ENCODE peak calls at places on chromosomes 7 and 10, in seven cellular contexts. B is neuronal stem cell; L is iris pigment epithelial cell; W is stimulated activated CD8-positive, alpha-beta memory T cell treated with anti-CD3 and anti-CD28 coated beads, Interleukin-12 subunit alpha, Interleukin-12 subunit beta, amount 100 ng/mL, for 4 hours; E is KG1; O is activated T-cell treated with anti-CD3 and anti-CD28 coated beads, Interleukin-2, amount 50 U/mL, for 72 hours; Y is endothelial cell of umbilical vein. Q is an unnamed sample.

GRCh38 chr7:133784421-133785045 is 342.6 kb upstream of the LRGUK start:
- DNase-seq in B (no peak), L (no peak), W (no peak), E (no peak), O (no peak), Y (no peak), Q (no peak)

GRCh38 chr7:95199779-95200558 is 124.4 kb downstream of the PON1 start:
- DNase-seq in B (peak), L (peak), W (no peak), E (peak), O (no peak), Y (peak), Q (no peak)

GRCh38 chr10:28566458-28566857 is 33.5 kb downstream of the WAC start:
- DNase-seq in B (no peak), L (no peak), W (no peak), E (no peak), O (no peak), Y (peak), Q (no peak)

GRCh38 chr7:69693042-69693441 is 94.8 kb downstream of the AUTS2 start:
- DNase-seq in B (no peak), L (no peak), W (no peak), E (no peak), O (no peak), Y (no peak), Q (no peak)

GRCh38 chr10:4802711-4803487 is 23.1 kb upstream of the AKR1E2 start:
- DNase-seq in B (no peak), L (no peak), W (no peak), E (no peak), O (no peak), Y (no peak), Q (no peak)

GRCh38 chr7:99386584-99387238 is 12.2 kb downstream of the ARPC1B start:
- DNase-seq in B (no peak), L (no peak), W (no peak), E (no peak), O (peak), Y (peak), Q (no peak)

GRCh38 chr7:15503603-15504280 is 58.1 kb downstream of the AGMO start:
- DNase-seq in B (no peak), L (peak), W (no peak), E (no peak), O (no peak), Y (peak), Q (no peak)

GRCh38 chr7:37482505-37482904 is 33.8 kb upstream of the ELMO1 start:
- DNase-seq in B (no peak), L (no peak), W (no peak), E (no peak), O (no peak), Y (no peak), Q (no peak)

GRCh38 chr10:121942749-121943148 is 14.9 kb upstream of the ATE1 start:
- DNase-seq in B (no peak), L (peak), W (no peak), E (no peak), O (no peak), Y (peak), Q (peak)

GRCh38 chr7:117068511-117069155 is 115.3 kb downstream of the ST7 start:
- DNase-seq in B (no peak), L (no peak), W (no peak), E (no peak), O (no peak), Y (peak), Q (no peak)

GRCh38 chr7:123689250-123689649 is 33.6 kb downstream of the LMOD2 start:
- DNase-seq in B (no peak), L (no peak), W (no peak), E (no peak), O (no peak), Y (no peak), Q (no peak)

GRCh38 chr7:71982847-71983246 is 429.3 kb downstream of the CALN1 start:
- DNase-seq in B (no peak), L (no peak), W (no peak), E (no peak), O (no peak), Y (no peak), Q (no peak)

GRCh38 chr10:30756151-30756550 is 126.6 kb upstream of the LYZL2 start:
- DNase-seq in B (no peak), L (no peak), W (no peak), E (no peak), O (no peak), Y (no peak), Q (no peak)

GRCh38 chr10:117622471-117623184 is 80.1 kb downstream of the EMX2 start:
- DNase-seq in B (no peak), L (no peak), W (no peak), E (no peak), O (no peak), Y (no peak), Q (no peak)

GRCh38 chr10:46544989-46545791 is 11.3 kb downstream of the GPRIN2 start:
- DNase-seq in B (no peak), L (peak), W (no peak), E (no peak), O (no peak), Y (no peak), Q (no peak)

GRCh38 chr7:130941322-130942210 is 207.6 kb upstream of the KLF14 start:
- DNase-seq in B (no peak), L (peak), W (no peak), E (no peak), O (no peak), Y (peak), Q (no peak)

GRCh38 chr10:99598781-99599481 is 21.3 kb downstream of the SLC25A28 start:
- DNase-seq in B (no peak), L (no peak), W (no peak), E (no peak), O (no peak), Y (no peak), Q (no peak)

GRCh38 chr7:1716263-1717094 is 46.4 kb downstream of the ELFN1 start:
- DNase-seq in B (no peak), L (peak), W (no peak), E (no peak), O (no peak), Y (no peak), Q (no peak)

GRCh38 chr10:129690248-129691070 is 223.4 kb downstream of the MGMT start:
- DNase-seq in B (no peak), L (no peak), W (no peak), E (no peak), O (no peak), Y (no peak), Q (no peak)

GRCh38 chr7:156203923-156204322 is 391.7 kb upstream of the SHH start:
- DNase-seq in B (no peak), L (no peak), W (no peak), E (no peak), O (no peak), Y (no peak), Q (no peak)

GRCh38 chr10:1188556-1189135 is 132.5 kb downstream of the WDR37 start:
- DNase-seq in B (no peak), L (no peak), W (no peak), E (no peak), O (no peak), Y (no peak), Q (no peak)

GRCh38 chr7:150403376-150404171 is 24.4 kb downstream of the ZNF775 start:
- DNase-seq in B (no peak), L (no peak), W (no peak), E (no peak), O (no peak), Y (no peak), Q (no peak)

GRCh38 chr10:114427124-114427852 is 23.0 kb upstream of the AFAP1L2 start:
- DNase-seq in B (no peak), L (no peak), W (no peak), E (no peak), O (no peak), Y (peak), Q (no peak)

GRCh38 chr7:137804819-137805218 is 42.0 kb downstream of the DGKI start:
- DNase-seq in B (no peak), L (no peak), W (no peak), E (no peak), O (no peak), Y (no peak), Q (no peak)

GRCh38 chr7:16347461-16348192 is 73.7 kb downstream of the CRPPA start:
- DNase-seq in B (no peak), L (peak), W (no peak), E (peak), O (no peak), Y (no peak), Q (no peak)

GRCh38 chr7:50164552-50165220 is 71.6 kb upstream of the ZPBP start:
- DNase-seq in B (no peak), L (no peak), W (no peak), E (no peak), O (no peak), Y (no peak), Q (no peak)

GRCh38 chr7:2613926-2614613 is 17.7 kb upstream of the TTYH3 start:
- DNase-seq in B (no peak), L (no peak), W (no peak), E (no peak), O (no peak), Y (no peak), Q (no peak)

Q was measured in SIG-M5.